ENCODE peak calls at places on chromosomes 5 and 9, in ten cellular contexts. X is HepG2, R is H1, E is mesenchymal stem cell, Y is colonic mucosa, W is keratinocyte, S is HCT116, I is fibroblast of lung, N is PC-3, K is neuronal stem cell. H is an unnamed sample.

GRCh38 chr5:151740336-151740942 is 18.0 kb downstream of the ATOX1 start:
- DNase-seq in X (peak; percentile 30), R (no peak), E (peak; percentile 98), Y (peak; percentile 45), W (no peak), S (no peak), I (peak; percentile 94), N (peak; percentile 76), K (peak; percentile 58), H (peak; percentile 89)

GRCh38 chr9:135669616-135670285 is 6.6 kb downstream of the LCN9 start:
- DNase-seq in X (no peak), R (no peak), E (no peak), Y (no peak), W (no peak), S (no peak), I (no peak), N (no peak), K (no peak), H (no peak)

GRCh38 chr5:180180198-180180820 is 28.7 kb downstream of the RASGEF1C start:
- DNase-seq in X (no peak), R (no peak), E (no peak), Y (peak; percentile 13), W (no peak), S (no peak), I (no peak), N (no peak), K (no peak), H (no peak)

GRCh38 chr9:76528056-76528455 is 69.1 kb downstream of the GCNT1 start:
- DNase-seq in X (no peak), R (no peak), E (no peak), Y (no peak), W (no peak), S (no peak), I (no peak), N (no peak), K (no peak), H (peak; percentile 42)

GRCh38 chr5:23234153-23234729 is 273.2 kb upstream of the PRDM9 start:
- DNase-seq in X (no peak), R (peak; percentile 70), E (no peak), Y (no peak), W (no peak), S (no peak), I (no peak), N (no peak), K (no peak), H (no peak)

GRCh38 chr9:91945277-91946074 is 4.6 kb downstream of the ROR2 start:
- DNase-seq in X (no peak), R (no peak), E (peak; percentile 79), Y (peak; percentile 58), W (no peak), S (no peak), I (peak; percentile 95), N (no peak), K (no peak), H (no peak)

GRCh38 chr9:73199886-73200285 is 48.2 kb downstream of the ANXA1 start:
- DNase-seq in X (peak; percentile 7), R (no peak), E (no peak), Y (no peak), W (no peak), S (peak; percentile 43), I (peak; percentile 8), N (peak; percentile 50), K (no peak), H (no peak)

GRCh38 chr5:35647712-35648111 is 30.0 kb downstream of the SPEF2 start:
- DNase-seq in X (no peak), R (no peak), E (no peak), Y (no peak), W (no peak), S (no peak), I (no peak), N (no peak), K (no peak), H (no peak)

GRCh38 chr5:139443766-139444473 is 4.6 kb upstream of the DNAJC18 start:
- DNase-seq in X (no peak), R (no peak), E (peak; percentile 79), Y (no peak), W (no peak), S (no peak), I (peak; percentile 23), N (peak; percentile 51), K (no peak), H (no peak)

GRCh38 chr5:135230326-135230925 is 168.6 kb downstream of the MACROH2A1 start:
- DNase-seq in X (peak; percentile 29), R (no peak), E (peak; percentile 78), Y (peak; percentile 49), W (no peak), S (no peak), I (peak; percentile 92), N (no peak), K (no peak), H (peak; percentile 61)

GRCh38 chr5:80507663-80508062 is 19.8 kb downstream of the FAM151B start:
- DNase-seq in X (no peak), R (no peak), E (no peak), Y (no peak), W (no peak), S (no peak), I (no peak), N (no peak), K (no peak), H (no peak)

DNA sequence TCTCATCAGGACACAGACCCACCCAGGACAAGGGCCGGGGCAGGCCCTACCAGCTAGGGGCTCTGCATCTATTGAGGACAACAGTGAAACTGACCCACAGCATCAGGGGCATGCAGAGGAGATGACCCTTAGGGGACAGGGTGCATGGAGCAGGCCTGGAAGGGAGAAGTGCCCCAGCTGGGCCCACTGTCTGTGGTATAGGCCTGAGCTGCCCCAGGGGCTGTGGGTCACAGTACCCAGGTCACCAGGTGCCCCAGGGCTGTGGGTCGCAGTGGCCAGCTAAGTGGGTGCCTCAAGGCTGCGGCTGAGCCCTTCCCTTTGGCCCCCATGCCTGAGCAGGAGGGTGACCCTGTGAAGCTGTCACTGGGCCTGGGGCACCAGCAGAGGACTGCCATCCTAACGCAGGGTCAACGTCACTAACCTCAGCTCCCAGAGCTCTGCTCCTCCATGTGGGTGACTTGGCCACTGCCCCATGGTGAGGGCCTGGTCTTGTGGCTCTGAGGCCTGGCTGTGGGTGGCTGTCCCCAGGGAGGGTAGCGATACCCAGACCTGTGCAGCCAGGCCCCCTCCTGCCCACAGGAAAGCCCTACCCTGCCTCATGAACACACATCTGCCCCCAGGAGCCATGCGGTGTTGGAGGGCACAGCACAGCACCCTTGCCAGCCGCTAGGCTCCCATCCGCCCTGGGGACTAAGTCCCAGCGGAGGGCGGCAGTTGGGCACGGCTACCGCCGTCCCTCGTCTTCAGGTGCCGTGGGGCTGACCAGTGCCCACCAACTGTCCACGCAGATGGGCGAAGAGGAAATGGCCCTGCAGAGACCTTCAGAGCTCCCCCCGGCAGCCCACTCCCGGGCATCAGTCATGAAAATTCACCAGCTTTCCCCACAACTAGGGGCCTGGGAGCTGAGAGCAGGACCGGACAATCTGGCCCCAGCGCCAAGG is 4.9 kb downstream of the EDF1 start:
- DNase-seq in X (no peak), R (no peak), E (no peak), Y (peak; percentile 18), W (no peak), S (no peak), I (no peak), N (no peak), K (no peak), H (no peak)
- H3K9ac ChIP-seq in X (no peak overlapping the region), R (no peak overlapping the region), E (no peak overlapping the region), Y (peak overlapping the region; percentile 53), W (no peak overlapping the region), S (no peak overlapping the region), I (no peak overlapping the region), N (no peak overlapping the region), K (no peak overlapping the region), H (no peak overlapping the region)

GRCh38 chr9:107740088-107740980 is 250.8 kb upstream of the KLF4 start:
- DNase-seq in X (no peak), R (no peak), E (no peak), Y (peak; percentile 61), W (no peak), S (no peak), I (peak; percentile 76), N (no peak), K (no peak), H (no peak)
- H3K27ac ChIP-seq in X (no peak overlapping the region), R (no peak overlapping the region), E (no peak overlapping the region), Y (no peak overlapping the region), W (no peak overlapping the region), S (no peak overlapping the region), I (peak overlapping the region; percentile 56), N (peak overlapping the region; percentile 98), K (no peak overlapping the region), H (no peak overlapping the region)

GRCh38 chr5:75279324-75279723 is 42.6 kb upstream of the ANKRD31 start:
- DNase-seq in X (no peak), R (no peak), E (no peak), Y (no peak), W (no peak), S (no peak), I (no peak), N (no peak), K (no peak), H (no peak)

GRCh38 chr5:75275736-75276135 is 39.1 kb upstream of the ANKRD31 start:
- DNase-seq in X (no peak), R (no peak), E (no peak), Y (no peak), W (no peak), S (no peak), I (no peak), N (no peak), K (no peak), H (no peak)

GRCh38 chr5:75277463-75277862 is 40.8 kb upstream of the ANKRD31 start:
- DNase-seq in X (no peak), R (no peak), E (no peak), Y (peak; percentile 68), W (no peak), S (peak; percentile 21), I (no peak), N (no peak), K (no peak), H (no peak)

GRCh38 chr5:75274486-75274885 is 37.8 kb upstream of the ANKRD31 start:
- DNase-seq in X (no peak), R (no peak), E (no peak), Y (no peak), W (no peak), S (no peak), I (no peak), N (no peak), K (no peak), H (no peak)

DNA sequence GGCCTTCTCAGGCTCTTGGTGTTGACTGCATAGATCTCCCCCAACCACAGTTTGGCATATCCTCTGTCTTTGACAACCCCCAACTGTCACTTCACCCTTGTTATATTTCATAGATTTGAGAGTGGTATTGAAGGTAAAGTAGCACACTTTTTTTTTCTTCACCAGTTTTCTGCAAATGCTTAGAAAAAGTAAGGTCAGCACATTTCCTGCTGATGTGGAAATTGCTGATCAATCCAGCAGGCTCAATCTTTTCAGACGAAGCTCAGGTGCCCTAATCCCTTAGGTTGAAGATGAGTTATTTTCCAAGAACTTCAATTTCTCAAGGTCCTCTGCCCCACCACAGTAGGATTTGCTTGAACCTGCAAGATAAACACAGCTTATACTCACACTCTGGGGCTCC is 38.5 kb upstream of the ANKRD31 start:
- DNase-seq in X (no peak), R (no peak), E (no peak), Y (no peak), W (no peak), S (no peak), I (no peak), N (no peak), K (no peak), H (no peak)
- H3K9ac ChIP-seq in X (no peak overlapping the region), R (no peak overlapping the region), E (no peak overlapping the region), Y (peak overlapping the region; percentile 40), W (no peak overlapping the region), S (no peak overlapping the region), I (no peak overlapping the region), N (no peak overlapping the region), K (no peak overlapping the region), H (no peak overlapping the region)

DNA sequence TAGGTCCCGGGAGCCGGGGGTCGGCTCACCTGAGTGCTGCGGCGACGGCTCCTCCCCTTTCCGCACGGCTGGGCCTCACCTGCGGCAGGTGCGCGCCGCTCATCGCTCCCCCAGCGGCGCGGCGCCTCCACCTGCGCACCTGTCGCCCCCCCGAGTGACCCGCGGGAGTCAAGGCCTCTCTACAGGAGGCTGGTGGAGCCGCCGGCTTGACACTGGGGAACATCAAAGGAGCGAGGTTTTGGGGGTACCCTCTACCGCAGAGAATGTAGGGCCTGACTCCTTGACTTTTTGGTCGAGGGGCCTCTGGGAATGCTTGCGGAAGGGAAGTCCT is 483 bp upstream of the IER5L start:
- DNase-seq in X (no peak), R (no peak), E (no peak), Y (no peak), W (no peak), S (no peak), I (no peak), N (no peak), K (no peak), H (no peak)
- H3K27ac ChIP-seq in X (no peak overlapping the region), R (no peak overlapping the region), E (no peak overlapping the region), Y (peak overlapping the region; percentile 87), W (no peak overlapping the region), S (peak overlapping the region; percentile 98), I (no peak overlapping the region), N (no peak overlapping the region), K (peak overlapping the region; percentile 65), H (no peak overlapping the region)